ENCODE peak calls at places on chromosomes 11 and 22, in four cellular contexts. T is neural progenitor cell, H is pancreas, K is right lobe of liver. F is an unnamed sample.

GRCh38 chr11:22879615-22880014 is 19.3 kb upstream of the CCDC179 start:
- DNase-seq in K (no peak), H (no peak), T (no peak), F (no peak)

GRCh38 chr22:17878970-17879369 is 104.7 kb upstream of the BID start:
- DNase-seq in H (no peak), K (no peak), T (no peak), F (peak)

GRCh38 chr22:26770624-26771023 is 113.2 kb downstream of the MIAT start:
- DNase-seq in K (no peak), T (no peak), H (no peak), F (peak)

GRCh38 chr11:29446132-29446531 is 570.7 kb downstream of the KCNA4 start:
- DNase-seq in H (no peak), T (no peak), K (no peak), F (no peak)

GRCh38 chr11:2993000-2993330 is 836 bp upstream of the NAP1L4 start:
- DNase-seq in K (no peak), T (no peak), H (no peak), F (no peak)

GRCh38 chr11:63841554-63841953 is 2.6 kb downstream of the MARK2 start:
- DNase-seq in T (peak), H (no peak), K (no peak), F (no peak)

GRCh38 chr11:225734-226453 is 10.2 kb downstream of the SIRT3 start:
- DNase-seq in H (peak), K (no peak), T (no peak), F (no peak)

GRCh38 chr11:102225689-102226562 is 91.4 kb upstream of the BIRC3 start:
- DNase-seq in K (no peak), H (no peak), T (no peak), F (peak)

GRCh38 chr11:5303643-5304042 is 1.9 kb upstream of the OR51B4 start:
- DNase-seq in K (no peak), H (no peak), T (no peak), F (no peak)

GRCh38 chr11:67288198-67288451 is 978 bp upstream of the ANKRD13D start:
- DNase-seq in T (no peak), K (no peak), H (no peak), F (no peak)

GRCh38 chr11:67284811-67285540 is 4.1 kb upstream of the ANKRD13D start:
- DNase-seq in H (no peak), K (peak), T (no peak), F (no peak)

GRCh38 chr11:67285541-67286498 is 3.3 kb upstream of the ANKRD13D start:
- DNase-seq in H (no peak), K (peak), T (no peak), F (no peak)

GRCh38 chr11:67287355-67288197 is 1.5 kb upstream of the ANKRD13D start:
- DNase-seq in K (peak), T (no peak), H (no peak), F (no peak)

DNA sequence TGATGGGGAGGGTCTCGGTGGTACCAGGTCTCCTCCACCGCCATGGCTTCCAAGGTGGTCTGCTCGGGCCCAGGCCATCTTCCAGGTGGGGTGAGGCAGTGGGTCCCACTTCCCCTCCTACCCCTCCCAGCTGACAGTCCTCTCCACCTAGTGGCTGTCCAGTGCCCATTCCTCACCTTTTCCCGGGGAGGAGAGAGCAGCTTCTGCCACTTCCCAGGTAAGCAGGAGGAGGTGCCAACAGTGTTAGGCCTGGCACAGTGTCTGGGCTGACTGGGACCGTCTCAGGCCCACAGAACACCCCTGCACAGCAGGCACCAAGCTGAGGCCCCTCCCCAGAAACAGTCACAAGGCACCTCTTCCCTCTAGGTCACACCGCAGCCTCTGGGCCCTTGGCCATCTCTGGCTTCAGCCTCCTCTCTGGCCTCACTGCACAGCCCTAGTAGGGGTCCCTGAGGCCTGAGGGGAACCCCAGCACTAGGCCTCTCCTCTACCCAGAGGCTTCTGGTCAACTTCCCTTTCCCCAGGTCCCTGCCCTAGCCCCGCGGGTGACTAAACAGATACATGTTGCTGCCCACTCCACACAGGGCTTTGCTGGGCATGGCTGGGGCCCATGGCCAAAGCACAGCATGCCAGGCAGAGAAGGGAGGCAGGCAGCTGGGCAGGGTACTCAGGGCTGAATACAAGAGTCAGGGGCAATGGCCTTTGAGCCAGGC is 2.3 kb upstream of the ANKRD13D start:
- DNase-seq in T (no peak), H (no peak), K (peak), F (no peak)
- TF ChIP-seq CTCF in T (no peak), H (no peak), K (no peak), F (no peak)

GRCh38 chr11:15629690-15630321 is 515.1 kb downstream of the INSC start:
- DNase-seq in K (no peak), T (peak), H (peak), F (no peak)
- TF ChIP-seq CTCF in K (peak), T (peak), H (no peak), F (no peak)

GRCh38 chr22:22076361-22076760 is 93.8 kb upstream of the TOP3B start:
- DNase-seq in K (no peak), H (no peak), T (no peak), F (no peak)
- TF ChIP-seq CTCF in K (no peak), H (no peak), T (no peak), F (no peak)

GRCh38 chr11:123139206-123139605 is 55.8 kb downstream of the CLMP start:
- DNase-seq in K (no peak), H (no peak), T (no peak), F (no peak)

GRCh38 chr11:123135863-123136446 is 59.1 kb downstream of the CLMP start:
- DNase-seq in T (no peak), K (no peak), H (no peak), F (no peak)

GRCh38 chr11:123143476-123143875 is 51.6 kb downstream of the CLMP start:
- DNase-seq in K (no peak), H (no peak), T (no peak), F (no peak)

GRCh38 chr11:123132881-123133280 is 62.2 kb downstream of the CLMP start:
- DNase-seq in H (no peak), K (no peak), T (no peak), F (no peak)

GRCh38 chr11:123137496-123138270 is 57.4 kb downstream of the CLMP start:
- DNase-seq in T (peak), K (peak), H (no peak), F (no peak)
- TF ChIP-seq CTCF in T (no peak), K (no peak), H (no peak), F (no peak)

DNA sequence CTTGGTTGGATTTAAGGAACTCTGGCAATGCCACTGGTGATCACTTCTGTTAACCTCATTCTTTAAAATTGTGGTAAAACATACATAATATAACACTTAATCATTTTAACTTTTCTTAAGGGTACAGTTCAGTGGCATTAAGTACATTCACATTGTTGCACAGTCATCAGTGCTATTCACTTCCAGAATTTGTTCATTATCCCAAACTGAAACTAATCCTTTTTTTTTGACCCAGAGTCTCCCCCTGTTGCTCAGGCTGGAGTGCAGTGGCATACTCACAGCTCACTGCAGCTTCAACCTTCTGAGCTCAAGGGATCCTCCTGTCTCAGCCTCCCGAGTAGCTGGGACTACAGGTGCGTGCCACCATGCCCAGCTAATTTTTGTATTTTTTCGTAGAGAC is 10.6 kb downstream of the ELF5 start:
- DNase-seq in H (no peak), K (no peak), T (no peak), F (no peak)
- TF ChIP-seq CTCF in H (no peak), K (no peak), T (no peak), F (no peak)